ENCODE peak calls at places on chromosomes 3 and 15, in six cellular contexts. B is H1, Q is mesendoderm, W is H9, S is neuronal stem cell, F is mesenchymal stem cell. X is an unnamed sample.

GRCh38 chr3:187295635-187296034 is 4.1 kb upstream of the MASP1 start:
- DNase-seq in B (no peak), W (no peak), F (no peak), Q (peak), S (no peak), X (no peak)

GRCh38 chr3:42497009-42497731 is 5.3 kb upstream of the VIPR1 start:
- DNase-seq in S (peak), B (peak), F (peak), W (peak), Q (peak), X (peak)

GRCh38 chr3:55765906-55766701 is 279.0 kb upstream of the WNT5A start:
- DNase-seq in S (no peak), W (no peak), Q (no peak), F (no peak), B (no peak), X (no peak)

GRCh38 chr15:93124126-93124525 is 35.1 kb upstream of the RGMA start:
- DNase-seq in F (no peak), Q (no peak), B (no peak), W (no peak), S (no peak), X (no peak)

GRCh38 chr3:150062492-150062891 is 91.8 kb upstream of the PFN2 start:
- DNase-seq in S (no peak), B (no peak), F (peak), Q (no peak), W (no peak), X (peak)

GRCh38 chr15:33729648-33730047 is 238.6 kb upstream of the CHRM5 start:
- DNase-seq in S (no peak), B (no peak), Q (no peak), W (no peak), F (peak), X (peak)

GRCh38 chr15:44102675-44103254 is 92.3 kb downstream of the FRMD5 start:
- DNase-seq in Q (no peak), B (no peak), W (no peak), F (peak), S (peak), X (peak)

GRCh38 chr15:86611392-86612040 is 531.8 kb downstream of the AGBL1 start:
- DNase-seq in S (no peak), F (peak), W (no peak), B (no peak), Q (peak), X (no peak)

GRCh38 chr15:101675015-101675414 is 22.8 kb upstream of the TM2D3 start:
- DNase-seq in F (peak), B (no peak), Q (no peak), W (no peak), S (no peak), X (peak)

GRCh38 chr15:76664895-76665294 is 240.2 kb downstream of the SCAPER start:
- DNase-seq in B (no peak), F (no peak), Q (no peak), S (no peak), W (no peak), X (no peak)

GRCh38 chr3:155418426-155418825 is 124.9 kb upstream of the STRIT1 start:
- DNase-seq in Q (peak), W (no peak), B (no peak), S (peak), F (peak), X (no peak)

GRCh38 chr15:70427531-70428120 is 329.9 kb upstream of the TLE3 start:
- DNase-seq in W (no peak), F (no peak), S (no peak), Q (peak), B (no peak), X (no peak)

GRCh38 chr3:15283702-15284101 is 48.7 kb downstream of the SH3BP5 start:
- DNase-seq in S (no peak), W (no peak), F (no peak), Q (no peak), B (no peak), X (no peak)

GRCh38 chr3:15284121-15284889 is 48.1 kb downstream of the SH3BP5 start:
- DNase-seq in B (no peak), Q (no peak), W (no peak), F (no peak), S (no peak), X (no peak)

GRCh38 chr3:15288331-15288726 is 44.1 kb downstream of the SH3BP5 start:
- DNase-seq in F (no peak), S (no peak), W (no peak), Q (no peak), B (no peak), X (no peak)

GRCh38 chr3:15287565-15288330 is 44.6 kb downstream of the SH3BP5 start:
- DNase-seq in W (no peak), F (peak), S (no peak), Q (no peak), B (no peak), X (peak)

GRCh38 chr3:15286022-15286421 is 46.4 kb downstream of the SH3BP5 start:
- DNase-seq in Q (peak), F (no peak), B (no peak), S (no peak), W (peak), X (no peak)
- H3K4ac ChIP-seq in Q (no peak), F (no peak), B (no peak), S (no peak), W (no peak), X (no peak)

GRCh38 chr3:65884072-65884471 is 154.6 kb downstream of the MAGI1 start:
- DNase-seq in S (no peak), Q (no peak), W (no peak), F (no peak), B (no peak), X (no peak)
- H2BK15ac ChIP-seq in S (no peak), Q (no peak), W (no peak), F (no peak), B (no peak), X (peak)

GRCh38 chr3:105610473-105610872 is 243.8 kb downstream of the ALCAM start:
- DNase-seq in Q (no peak), S (no peak), B (no peak), W (no peak), F (no peak), X (no peak)

GRCh38 chr3:105613120-105613519 is 246.4 kb downstream of the ALCAM start:
- DNase-seq in B (no peak), Q (peak), F (no peak), S (no peak), W (peak), X (no peak)

GRCh38 chr3:105611304-105612192 is 244.8 kb downstream of the ALCAM start:
- DNase-seq in B (no peak), S (no peak), W (no peak), F (no peak), Q (peak), X (no peak)

GRCh38 chr3:105606052-105606451 is 239.3 kb downstream of the ALCAM start:
- DNase-seq in F (peak), S (no peak), W (no peak), Q (no peak), B (no peak), X (peak)

DNA sequence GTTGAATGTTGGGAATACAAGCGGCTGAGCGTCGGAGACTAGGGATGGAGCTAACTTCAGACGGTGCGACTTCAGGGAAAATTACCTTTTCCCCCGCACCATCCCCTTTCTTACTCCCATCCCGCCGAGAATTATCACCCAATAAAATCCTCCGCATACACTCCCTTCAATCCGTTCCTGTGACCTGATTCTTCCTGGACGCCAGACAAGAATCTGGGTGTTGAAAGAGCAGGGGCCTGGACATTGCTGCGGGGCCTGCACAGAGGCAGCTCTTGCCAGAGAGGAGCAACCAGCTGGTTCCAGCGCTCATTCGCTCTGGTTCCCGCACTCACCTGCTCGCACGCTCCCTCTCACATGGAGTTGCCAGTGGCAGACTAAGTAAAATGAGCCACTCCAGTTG is 241.9 kb downstream of the ALCAM start:
- DNase-seq in W (peak), S (no peak), F (no peak), B (no peak), Q (peak), X (no peak)
- H3K4ac ChIP-seq in W (no peak), S (no peak), F (no peak), B (no peak), Q (no peak), X (no peak)

GRCh38 chr3:134253475-134254231 is 3.0 kb upstream of the RYK start:
- DNase-seq in F (no peak), B (no peak), W (no peak), Q (no peak), S (no peak), X (no peak)
- H2BK15ac ChIP-seq in F (no peak), B (peak), W (no peak), Q (no peak), S (no peak), X (no peak)

DNA sequence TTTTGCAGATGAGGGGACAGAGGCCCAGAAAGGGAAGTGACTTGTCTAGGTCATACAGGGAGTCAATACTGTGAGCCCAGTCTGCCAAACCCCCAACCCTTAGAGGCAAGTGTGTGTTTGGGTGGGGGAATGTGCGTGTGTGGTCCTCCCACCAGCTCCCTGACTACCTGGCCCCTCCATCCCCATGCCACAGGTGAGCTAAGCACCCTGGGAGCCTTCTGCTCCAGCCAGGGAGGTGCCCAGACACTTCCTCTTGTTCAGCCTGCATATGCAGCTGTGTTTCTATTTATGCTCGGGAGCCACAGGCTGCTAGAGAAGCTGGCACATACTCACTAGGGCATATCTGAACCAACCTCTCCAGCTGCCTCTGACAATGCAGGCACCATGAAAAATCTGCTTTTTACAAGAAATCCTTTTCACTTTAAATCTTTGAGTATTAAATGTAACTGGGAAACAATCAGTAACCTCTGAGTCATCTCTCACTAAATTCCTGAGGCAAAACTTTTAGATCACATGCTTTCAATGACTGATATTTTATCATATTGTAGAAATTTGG is 20.7 kb downstream of the TBC1D2B start:
- DNase-seq in S (no peak), Q (no peak), F (peak), W (no peak), B (no peak), X (peak)
- H3K4ac ChIP-seq in S (no peak), Q (no peak), F (no peak), W (no peak), B (no peak), X (peak)

GRCh38 chr15:77795446-77795845 is 162.7 kb upstream of the LINGO1 start:
- DNase-seq in B (no peak), F (no peak), Q (no peak), W (no peak), S (no peak), X (no peak)
- H2BK15ac ChIP-seq in B (no peak), F (no peak), Q (no peak), W (no peak), S (no peak), X (no peak)

GRCh38 chr3:39407773-39408492 is 1.4 kb downstream of the RPSA start:
- DNase-seq in S (no peak), B (no peak), Q (no peak), W (no peak), F (peak), X (peak)

GRCh38 chr3:39408493-39409372 is 2.2 kb downstream of the RPSA start:
- DNase-seq in W (no peak), Q (no peak), S (no peak), B (no peak), F (no peak), X (no peak)

GRCh38 chr3:39406368-39407258 is at the start of gene RPSA:
- DNase-seq in Q (peak), B (peak), F (peak), W (peak), S (peak), X (peak)

GRCh38 chr3:39405687-39406367 is 693 bp upstream of the RPSA start:
- DNase-seq in Q (no peak), B (no peak), S (no peak), F (no peak), W (no peak), X (no peak)

GRCh38 chr3:39407259-39407629 is 724 bp downstream of the RPSA start:
- DNase-seq in F (peak), W (no peak), S (no peak), Q (no peak), B (no peak), X (peak)
- H3K4ac ChIP-seq in F (peak), W (no peak), S (no peak), Q (peak), B (no peak), X (peak)

GRCh38 chr3:116141724-116142123 is 303.6 kb downstream of the LSAMP start:
- DNase-seq in F (no peak), S (no peak), W (no peak), B (no peak), Q (no peak), X (peak)
- H2BK15ac ChIP-seq in F (no peak), S (no peak), W (no peak), B (no peak), Q (no peak), X (no peak)

DNA sequence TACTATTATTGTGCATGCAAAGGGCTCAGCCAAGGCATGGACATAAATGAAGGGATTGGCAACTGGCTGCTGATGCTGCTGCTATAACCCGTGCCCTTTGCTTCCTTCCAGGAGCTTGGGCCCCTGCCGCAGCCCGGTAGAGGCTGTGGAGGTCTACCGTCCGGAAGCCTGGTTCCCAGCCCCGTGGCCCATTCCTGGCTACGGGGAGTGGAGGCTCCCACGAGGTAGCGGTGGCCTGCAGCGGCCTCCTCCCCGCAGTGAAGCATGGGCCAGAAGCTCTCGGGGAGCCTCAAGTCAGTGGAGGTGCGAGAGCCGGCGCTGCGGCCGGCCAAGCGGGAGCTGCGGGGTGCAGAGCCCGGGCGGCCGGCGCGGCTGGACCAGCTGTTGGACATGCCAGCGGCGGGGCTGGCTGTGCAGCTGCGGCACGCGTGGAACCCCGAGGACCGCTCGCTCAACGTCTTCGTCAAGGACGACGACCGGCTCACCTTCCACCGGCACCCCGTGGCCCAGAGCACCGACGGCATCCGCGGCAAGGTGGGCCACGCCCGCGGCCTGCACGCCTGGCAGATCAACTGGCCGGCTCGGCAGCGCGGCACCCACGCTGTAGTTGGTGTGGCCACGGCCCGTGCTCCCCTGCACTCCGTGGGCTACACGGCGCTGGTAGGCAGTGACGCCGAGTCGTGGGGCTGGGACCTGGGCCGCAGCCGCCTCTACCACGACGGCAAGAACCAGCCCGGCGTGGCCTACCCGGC is 14.9 kb downstream of the SPSB4 start:
- DNase-seq in Q (no peak), W (peak), B (no peak), S (no peak), F (no peak), X (no peak)
- H3K4ac ChIP-seq in Q (no peak), W (no peak), B (no peak), S (no peak), F (no peak), X (no peak)

GRCh38 chr15:74541494-74542191 is 623 bp downstream of the ARID3B start:
- DNase-seq in Q (peak), W (peak), B (no peak), F (peak), S (peak), X (peak)

GRCh38 chr15:74542192-74543042 is 1.4 kb downstream of the ARID3B start:
- DNase-seq in F (no peak), Q (peak), B (no peak), W (no peak), S (no peak), X (no peak)

GRCh38 chr15:74543043-74543422 is 2.0 kb downstream of the ARID3B start:
- DNase-seq in Q (no peak), F (no peak), B (no peak), W (no peak), S (no peak), X (peak)

GRCh38 chr15:74540135-74540760 is 772 bp upstream of the ARID3B start:
- DNase-seq in F (peak), B (no peak), S (no peak), W (no peak), Q (peak), X (peak)

DNA sequence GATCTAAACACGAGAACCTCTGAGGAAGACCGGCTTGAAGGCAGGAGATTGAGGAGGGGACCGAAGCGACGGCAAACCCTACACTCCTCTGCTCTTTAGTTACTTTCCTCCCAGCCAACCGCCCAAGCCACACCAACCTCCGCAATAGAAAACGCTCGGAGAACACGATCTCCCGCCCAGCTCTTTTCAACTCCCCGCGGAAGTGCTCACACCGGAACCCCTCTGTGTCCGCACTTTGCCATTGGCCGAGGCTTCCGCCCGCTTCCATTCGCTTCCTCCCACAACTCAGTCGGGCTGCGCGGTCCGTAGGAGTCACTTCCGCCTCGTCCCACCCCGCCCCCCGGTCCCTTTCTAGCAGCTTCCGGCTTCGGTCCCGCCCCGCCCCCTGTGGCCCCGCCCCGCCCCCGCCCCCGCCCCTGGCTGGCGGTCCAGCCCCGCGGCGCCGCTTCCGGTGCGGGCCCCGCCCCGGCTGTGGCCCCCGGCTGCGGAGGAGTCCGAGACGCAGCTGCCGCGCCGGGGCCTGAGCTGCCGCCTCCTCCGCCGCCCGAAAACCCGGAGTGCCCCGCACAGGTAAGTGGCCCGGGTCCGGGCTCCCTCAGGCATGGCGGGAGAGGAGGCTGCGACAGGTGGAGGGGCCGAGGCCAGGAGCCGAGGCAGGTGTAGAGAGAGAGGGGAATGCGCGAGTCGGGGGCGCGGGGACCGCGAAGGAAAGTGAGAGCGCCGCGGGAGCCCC is at the start of gene ARID3B:
- DNase-seq in S (peak), B (peak), W (peak), Q (peak), F (peak), X (peak)
- H2BK15ac ChIP-seq in S (peak), B (no peak), W (no peak), Q (no peak), F (peak), X (peak)